ENCODE peak calls at places on chromosomes 3 and 15, in five cellular contexts. One of them, this sample, is unnamed.
A peak's percentile ranks its signal among the peaks of the same experiment; 100 is the strongest.

GRCh38 chr3:127019449-127019848 is 36.5 kb downstream of the PLXNA1 start:
- DNase-seq in H9: no peak
- DNase-seq in kidney epithelial cell: no peak
- DNase-seq in HFFc6: peak; percentile 63
- DNase-seq in upper lobe of left lung: peak; percentile 39
- DNase-seq in this sample: no peak

GRCh38 chr3:126267976-126268615 is 87.7 kb upstream of the ALDH1L1 start:
- DNase-seq in HFFc6: no peak
- DNase-seq in upper lobe of left lung: no peak
- DNase-seq in H9: no peak
- DNase-seq in kidney epithelial cell: no peak
- DNase-seq in this sample: no peak

GRCh38 chr3:89690649-89691048 is 583.2 kb downstream of the EPHA3 start:
- DNase-seq in HFFc6: no peak
- DNase-seq in H9: no peak
- DNase-seq in kidney epithelial cell: no peak
- DNase-seq in upper lobe of left lung: no peak
- DNase-seq in this sample: no peak

GRCh38 chr15:65189102-65189740 is 4.1 kb upstream of the CLPX start:
- DNase-seq in HFFc6: peak; percentile 42
- DNase-seq in H9: peak; percentile 59
- DNase-seq in upper lobe of left lung: no peak
- DNase-seq in kidney epithelial cell: no peak
- DNase-seq in this sample: peak; percentile 40

GRCh38 chr3:32193101-32193500 is 45.4 kb upstream of the CMTM8 start:
- DNase-seq in H9: no peak
- DNase-seq in HFFc6: no peak
- DNase-seq in kidney epithelial cell: no peak
- DNase-seq in upper lobe of left lung: no peak
- DNase-seq in this sample: no peak

GRCh38 chr15:91099616-91100560 is at the start of gene SV2B:
- DNase-seq in H9: peak; percentile 65
- DNase-seq in upper lobe of left lung: peak; percentile 88
- DNase-seq in kidney epithelial cell: no peak
- DNase-seq in HFFc6: no peak
- DNase-seq in this sample: peak; percentile 65

GRCh38 chr15:89105147-89105546 is 16.9 kb downstream of the ABHD2 start:
- DNase-seq in H9: no peak
- DNase-seq in HFFc6: peak; percentile 95
- DNase-seq in kidney epithelial cell: peak; percentile 90
- DNase-seq in upper lobe of left lung: no peak
- DNase-seq in this sample: no peak

GRCh38 chr15:84797212-84797611 is 19.9 kb upstream of the ALPK3 start:
- DNase-seq in HFFc6: peak; percentile 77
- DNase-seq in H9: no peak
- DNase-seq in kidney epithelial cell: peak; percentile 57
- DNase-seq in upper lobe of left lung: no peak
- DNase-seq in this sample: no peak

GRCh38 chr3:135736740-135737139 is 228.8 kb upstream of the PPP2R3A start:
- DNase-seq in kidney epithelial cell: no peak
- DNase-seq in H9: peak; percentile 76
- DNase-seq in HFFc6: peak; percentile 11
- DNase-seq in upper lobe of left lung: no peak
- DNase-seq in this sample: no peak

DNA sequence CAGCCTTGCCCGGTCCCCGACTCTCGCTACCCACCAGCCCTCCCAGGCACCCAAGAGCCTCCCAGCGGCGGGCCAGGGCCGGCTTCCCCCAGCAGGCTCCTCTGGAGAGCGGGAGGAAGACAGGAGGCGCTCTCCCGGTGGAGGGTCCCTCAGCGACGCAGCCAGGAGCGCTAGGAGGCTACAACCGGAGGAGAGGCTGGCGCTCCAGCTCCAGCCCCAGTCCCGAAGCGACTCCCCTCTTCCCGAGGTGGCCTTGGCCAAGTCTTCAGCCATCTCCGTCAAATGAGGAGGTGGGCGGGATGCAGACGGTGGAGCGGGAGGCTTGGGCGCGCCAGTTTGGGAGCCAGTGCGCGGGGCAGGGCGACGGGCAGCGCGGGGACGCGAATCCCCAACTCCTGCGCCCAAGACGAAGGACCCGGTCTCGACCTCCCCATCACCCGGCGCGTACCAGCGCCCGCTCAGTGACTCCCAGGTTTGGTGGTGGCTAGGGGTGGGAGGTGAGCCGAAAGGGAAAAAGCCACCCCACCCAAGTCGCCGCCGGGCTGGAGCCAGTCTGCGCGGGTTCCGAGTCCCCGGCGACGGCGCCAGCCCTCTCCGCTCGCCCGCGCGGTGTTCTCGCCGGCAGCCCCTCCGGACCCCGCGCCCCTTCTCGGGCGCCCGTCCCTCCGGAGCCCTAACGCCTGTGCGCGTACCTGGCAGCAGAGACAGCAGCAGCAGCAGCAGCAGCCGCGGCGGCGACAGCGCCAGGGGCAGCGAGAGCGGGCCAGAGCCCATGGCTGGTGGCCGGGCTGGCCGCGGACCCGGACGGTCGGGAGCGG is 566 bp downstream of the CHRNA3 start:
- DNase-seq in upper lobe of left lung: peak; percentile 80
- DNase-seq in HFFc6: no peak
- DNase-seq in H9: peak; percentile 77
- DNase-seq in kidney epithelial cell: no peak
- DNase-seq in this sample: peak; percentile 42
- TF ChIP-seq CTCF in upper lobe of left lung: no peak
- TF ChIP-seq CTCF in HFFc6: no peak
- TF ChIP-seq CTCF in H9: peak; percentile 66
- TF ChIP-seq CTCF in kidney epithelial cell: peak; percentile 65
- TF ChIP-seq CTCF in this sample: no peak

DNA sequence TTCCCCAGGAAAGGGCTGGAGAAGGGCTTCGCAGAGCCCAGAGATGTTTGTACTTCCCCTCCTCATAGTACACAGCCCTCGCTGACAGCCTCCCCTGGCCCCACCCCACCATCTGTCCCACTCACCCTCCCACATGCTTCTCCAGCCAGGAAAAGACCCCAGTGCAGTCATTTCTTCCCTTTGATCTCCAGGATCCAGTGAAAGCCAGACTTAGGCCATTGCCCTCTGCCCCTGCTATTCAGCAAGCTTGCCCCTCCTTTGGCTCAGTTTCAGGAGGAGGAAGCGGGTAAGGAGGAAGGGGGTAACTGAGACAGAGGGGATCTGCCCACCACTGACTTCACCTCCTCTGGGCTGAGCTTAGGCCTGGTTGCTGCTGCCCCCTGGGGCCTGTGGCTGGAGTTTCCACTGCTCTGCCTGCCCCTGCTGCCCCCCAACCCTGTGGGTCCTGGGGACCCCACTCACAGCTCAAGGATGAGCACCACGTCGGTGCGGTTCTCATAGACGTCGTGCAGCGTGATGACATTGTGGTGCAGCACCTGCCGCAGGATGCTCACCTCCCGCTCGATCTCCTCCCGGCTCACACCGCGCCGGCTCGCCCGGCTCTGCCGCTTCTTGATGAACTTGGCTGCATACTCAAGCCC is 63.1 kb downstream of the DAPK2 start:
- DNase-seq in upper lobe of left lung: peak; percentile 75
- DNase-seq in H9: peak; percentile 37
- DNase-seq in HFFc6: no peak
- DNase-seq in kidney epithelial cell: no peak
- DNase-seq in this sample: no peak
- TF ChIP-seq CTCF in upper lobe of left lung: no peak
- TF ChIP-seq CTCF in H9: peak; percentile 50
- TF ChIP-seq CTCF in HFFc6: peak; percentile 19
- TF ChIP-seq CTCF in kidney epithelial cell: no peak
- TF ChIP-seq CTCF in this sample: no peak

GRCh38 chr15:40487816-40488682 is 17.3 kb downstream of the CHST14 start:
- DNase-seq in upper lobe of left lung: peak; percentile 30
- DNase-seq in HFFc6: no peak
- DNase-seq in H9: no peak
- DNase-seq in kidney epithelial cell: no peak
- DNase-seq in this sample: no peak

GRCh38 chr15:40493089-40493840 is 22.5 kb downstream of the CHST14 start:
- DNase-seq in upper lobe of left lung: no peak
- DNase-seq in kidney epithelial cell: no peak
- DNase-seq in HFFc6: no peak
- DNase-seq in H9: no peak
- DNase-seq in this sample: no peak

GRCh38 chr15:40486066-40486770 is 15.4 kb downstream of the CHST14 start:
- DNase-seq in kidney epithelial cell: no peak
- DNase-seq in H9: no peak
- DNase-seq in upper lobe of left lung: no peak
- DNase-seq in HFFc6: no peak
- DNase-seq in this sample: no peak

GRCh38 chr15:40483919-40484318 is 13.1 kb downstream of the CHST14 start:
- DNase-seq in upper lobe of left lung: no peak
- DNase-seq in H9: no peak
- DNase-seq in kidney epithelial cell: no peak
- DNase-seq in HFFc6: no peak
- DNase-seq in this sample: no peak

GRCh38 chr15:40489274-40490175 is 18.7 kb downstream of the CHST14 start:
- DNase-seq in H9: no peak
- DNase-seq in HFFc6: no peak
- DNase-seq in upper lobe of left lung: peak; percentile 75
- DNase-seq in kidney epithelial cell: no peak
- DNase-seq in this sample: no peak
- TF ChIP-seq CTCF in H9: no peak
- TF ChIP-seq CTCF in HFFc6: no peak
- TF ChIP-seq CTCF in upper lobe of left lung: no peak
- TF ChIP-seq CTCF in kidney epithelial cell: no peak
- TF ChIP-seq CTCF in this sample: no peak

DNA sequence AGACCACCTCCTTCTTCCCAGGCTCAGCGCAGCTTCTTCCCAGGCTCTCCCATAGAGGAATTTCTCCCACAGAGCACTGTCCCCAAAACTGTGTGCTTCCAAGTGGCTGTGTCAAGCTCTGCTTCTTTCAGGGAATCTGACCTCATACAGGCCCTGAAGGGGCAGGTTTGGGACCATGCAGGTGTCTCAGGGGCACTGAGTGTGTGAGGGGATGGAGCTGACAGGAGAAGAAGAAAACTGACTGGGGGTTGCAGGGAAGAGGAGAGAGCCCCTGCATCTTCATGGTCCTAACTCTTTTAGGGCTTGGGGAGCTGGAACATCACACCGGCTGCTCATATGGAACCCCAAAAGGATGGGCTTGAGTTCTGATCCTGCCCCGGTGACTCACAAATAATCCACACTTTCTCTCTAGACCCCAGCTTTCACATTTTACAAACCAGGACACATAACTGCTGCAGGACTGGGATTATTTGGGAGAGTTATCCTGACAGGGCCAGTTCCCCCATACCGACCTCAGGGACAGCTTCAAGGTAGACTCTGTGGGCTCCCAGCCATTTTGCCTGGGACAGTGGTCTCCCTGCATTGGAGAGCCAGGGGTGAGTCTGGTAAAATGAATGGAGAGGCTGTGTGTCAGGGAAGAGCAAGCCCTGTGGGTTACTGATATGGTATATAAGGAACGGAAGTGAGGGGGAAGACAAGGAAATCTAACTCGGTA is 316.1 kb downstream of the TLE3 start:
- DNase-seq in HFFc6: no peak
- DNase-seq in upper lobe of left lung: no peak
- DNase-seq in H9: no peak
- DNase-seq in kidney epithelial cell: no peak
- DNase-seq in this sample: no peak
- TF ChIP-seq CTCF in HFFc6: no peak
- TF ChIP-seq CTCF in upper lobe of left lung: no peak
- TF ChIP-seq CTCF in H9: no peak
- TF ChIP-seq CTCF in kidney epithelial cell: no peak
- TF ChIP-seq CTCF in this sample: no peak

DNA sequence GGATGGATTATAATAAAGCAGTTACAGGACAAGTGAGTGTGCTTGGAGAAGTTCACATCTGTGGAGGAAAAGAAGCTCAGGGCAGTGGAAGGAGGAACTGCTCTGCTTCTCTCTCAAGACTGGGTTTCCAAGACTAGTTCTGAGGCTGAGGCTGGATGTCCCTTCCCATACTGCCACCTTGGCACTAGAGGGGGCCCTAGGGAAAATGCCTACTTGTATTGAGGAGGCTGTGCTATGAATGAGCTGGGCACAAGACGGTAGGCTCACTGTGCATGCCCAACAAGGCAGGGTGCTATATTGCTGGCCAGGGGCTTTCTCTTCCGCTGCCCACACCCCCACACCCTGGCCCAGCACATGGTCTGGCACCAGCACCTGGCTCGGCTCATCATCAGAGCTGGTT is 65.2 kb downstream of the SLCO2A1 start:
- DNase-seq in upper lobe of left lung: no peak
- DNase-seq in HFFc6: no peak
- DNase-seq in kidney epithelial cell: no peak
- DNase-seq in H9: no peak
- DNase-seq in this sample: no peak
- TF ChIP-seq CTCF in upper lobe of left lung: no peak
- TF ChIP-seq CTCF in HFFc6: peak; percentile 50
- TF ChIP-seq CTCF in kidney epithelial cell: peak; percentile 24
- TF ChIP-seq CTCF in H9: peak; percentile 53
- TF ChIP-seq CTCF in this sample: no peak

GRCh38 chr15:67906382-67906781 is 66.5 kb upstream of the RNU6-1 start:
- DNase-seq in upper lobe of left lung: no peak
- DNase-seq in H9: no peak
- DNase-seq in HFFc6: peak; percentile 28
- DNase-seq in kidney epithelial cell: no peak
- DNase-seq in this sample: no peak
- TF ChIP-seq CTCF in upper lobe of left lung: no peak
- TF ChIP-seq CTCF in H9: peak; percentile 56
- TF ChIP-seq CTCF in HFFc6: peak; percentile 69
- TF ChIP-seq CTCF in kidney epithelial cell: peak; percentile 7
- TF ChIP-seq CTCF in this sample: no peak

This sample was measured in mesothelial cell of epicardium.